ENCODE peak calls at places on chromosomes 11 and 22, in five cellular contexts. S is stomach, T is sigmoid colon, G is H1, Z is breast epithelium. N is an unnamed sample.

GRCh38 chr11:23103403-23103802 is 243.1 kb upstream of the CCDC179 start:
- DNase-seq in S (no peak), T (no peak), G (no peak), Z (no peak), N (no peak)

GRCh38 chr11:109317726-109318125 is 104.3 kb upstream of the C11orf87 start:
- DNase-seq in S (no peak), T (no peak), G (no peak), Z (no peak), N (no peak)

GRCh38 chr11:102591160-102591718 is 33.9 kb downstream of the MMP20 start:
- DNase-seq in S (no peak), T (no peak), G (no peak), Z (no peak), N (no peak)

GRCh38 chr11:1202154-1202775 is 20.6 kb upstream of the MUC5B start:
- DNase-seq in S (peak), T (peak), G (no peak), Z (no peak), N (no peak)

GRCh38 chr11:29227816-29228215 is 789.0 kb downstream of the KCNA4 start:
- DNase-seq in S (no peak), T (no peak), G (no peak), Z (no peak), N (no peak)

GRCh38 chr11:61907871-61908729 is 9.3 kb downstream of the RAB3IL1 start:
- DNase-seq in S (no peak), T (no peak), G (no peak), Z (no peak), N (no peak)

GRCh38 chr22:17777005-17777716 is 2.9 kb upstream of the BID start:
- DNase-seq in S (peak), T (peak), G (no peak), Z (no peak), N (peak)

GRCh38 chr22:46069518-46070214 is 80.7 kb upstream of the PPARA start:
- DNase-seq in S (peak), T (peak), G (no peak), Z (peak), N (no peak)

GRCh38 chr22:32355760-32356159 is 1.9 kb upstream of the RFPL3 start:
- DNase-seq in S (no peak), T (no peak), G (no peak), Z (no peak), N (no peak)

GRCh38 chr22:50303848-50304527 is 3.5 kb downstream of the PLXNB2 start:
- DNase-seq in S (peak), T (peak), G (no peak), Z (no peak), N (no peak)

GRCh38 chr22:49646876-49647275 is 180.8 kb downstream of the BRD1 start:
- DNase-seq in S (no peak), T (no peak), G (no peak), Z (no peak), N (no peak)

GRCh38 chr11:95088946-95089619 is 563 bp upstream of the ENDOD1 start:
- DNase-seq in S (peak), T (no peak), G (no peak), Z (peak), N (no peak)

GRCh38 chr11:125990244-125990643 is 44.4 kb downstream of the VSIG10L2 start:
- DNase-seq in S (no peak), T (no peak), G (no peak), Z (no peak), N (no peak)

GRCh38 chr11:31824791-31825452 is 13.8 kb upstream of the PAX6 start:
- DNase-seq in S (no peak), T (no peak), G (no peak), Z (no peak), N (no peak)

GRCh38 chr11:126917531-126918204 is 82.9 kb downstream of the KIRREL3 start:
- DNase-seq in S (no peak), T (no peak), G (no peak), Z (no peak), N (no peak)

GRCh38 chr11:79333381-79333780 is 107.4 kb downstream of the TENM4 start:
- DNase-seq in S (no peak), T (no peak), G (no peak), Z (no peak), N (no peak)

GRCh38 chr22:30640361-30640760 is 4.8 kb downstream of the SLC35E4 start:
- DNase-seq in S (no peak), T (no peak), G (no peak), Z (no peak), N (no peak)

GRCh38 chr11:73361953-73362776 is 14.0 kb upstream of the RELT start:
- DNase-seq in S (no peak), T (no peak), G (peak), Z (no peak), N (no peak)

GRCh38 chr11:133660202-133660568 is 127.9 kb upstream of the OPCML start:
- DNase-seq in S (no peak), T (no peak), G (no peak), Z (no peak), N (no peak)

GRCh38 chr11:134742228-134742612 is 330.2 kb upstream of the B3GAT1 start:
- DNase-seq in S (no peak), T (no peak), G (no peak), Z (no peak), N (no peak)

GRCh38 chr11:70024773-70025045 is 53.4 kb upstream of the ANO1 start:
- DNase-seq in S (no peak), T (no peak), G (no peak), Z (no peak), N (no peak)

GRCh38 chr11:7495997-7496545 is 10.8 kb downstream of the OLFML1 start:
- DNase-seq in S (no peak), T (no peak), G (no peak), Z (no peak), N (peak)

GRCh38 chr11:119664063-119664572 is 64.9 kb downstream of the NECTIN1 start:
- DNase-seq in S (peak), T (no peak), G (no peak), Z (no peak), N (no peak)

GRCh38 chr11:22431074-22431473 is 92.9 kb downstream of the SLC17A6 start:
- DNase-seq in S (no peak), T (no peak), G (no peak), Z (no peak), N (no peak)

GRCh38 chr11:118572914-118573550 is 823 bp downstream of the ARCN1 start:
- DNase-seq in S (no peak), T (no peak), G (no peak), Z (no peak), N (no peak)

GRCh38 chr11:75836422-75836821 is 21.4 kb downstream of the UVRAG start:
- DNase-seq in S (no peak), T (no peak), G (no peak), Z (no peak), N (no peak)

GRCh38 chr22:46845281-46846153 is 83.1 kb downstream of the TBC1D22A start:
- DNase-seq in S (no peak), T (no peak), G (no peak), Z (no peak), N (no peak)

GRCh38 chr11:61919841-61920631 is 2.7 kb upstream of the RAB3IL1 start:
- DNase-seq in S (no peak), T (peak), G (no peak), Z (peak), N (no peak)

GRCh38 chr11:7575841-7576451 is 62.1 kb downstream of the PPFIBP2 start:
- DNase-seq in S (peak), T (no peak), G (no peak), Z (peak), N (no peak)

GRCh38 chr11:121459413-121460041 is 6.8 kb upstream of the SORL1-AS1 start:
- DNase-seq in S (no peak), T (no peak), G (no peak), Z (no peak), N (no peak)
- TF ChIP-seq POLR2AphosphoS5 in S (no peak), T (no peak), G (no peak), Z (no peak), N (no peak)

GRCh38 chr11:60890696-60891095 is 15.7 kb downstream of the PRPF19 start:
- DNase-seq in S (no peak), T (no peak), G (no peak), Z (no peak), N (no peak)
- TF ChIP-seq POLR2A in S (no peak), T (no peak), G (no peak), Z (no peak), N (no peak)

GRCh38 chr11:111167666-111168065 is 77.9 kb upstream of the POU2AF2 start:
- DNase-seq in S (no peak), T (no peak), G (no peak), Z (no peak), N (no peak)

GRCh38 chr11:111170761-111171379 is 74.7 kb upstream of the POU2AF2 start:
- DNase-seq in S (no peak), T (no peak), G (no peak), Z (no peak), N (no peak)

GRCh38 chr11:111162306-111162705 is 83.2 kb upstream of the POU2AF2 start:
- DNase-seq in S (no peak), T (no peak), G (no peak), Z (no peak), N (no peak)

GRCh38 chr11:111166655-111167054 is 78.9 kb upstream of the POU2AF2 start:
- DNase-seq in S (no peak), T (no peak), G (no peak), Z (no peak), N (no peak)
- TF ChIP-seq POLR2AphosphoS5 in S (no peak), T (no peak), G (no peak), Z (no peak), N (no peak)

DNA sequence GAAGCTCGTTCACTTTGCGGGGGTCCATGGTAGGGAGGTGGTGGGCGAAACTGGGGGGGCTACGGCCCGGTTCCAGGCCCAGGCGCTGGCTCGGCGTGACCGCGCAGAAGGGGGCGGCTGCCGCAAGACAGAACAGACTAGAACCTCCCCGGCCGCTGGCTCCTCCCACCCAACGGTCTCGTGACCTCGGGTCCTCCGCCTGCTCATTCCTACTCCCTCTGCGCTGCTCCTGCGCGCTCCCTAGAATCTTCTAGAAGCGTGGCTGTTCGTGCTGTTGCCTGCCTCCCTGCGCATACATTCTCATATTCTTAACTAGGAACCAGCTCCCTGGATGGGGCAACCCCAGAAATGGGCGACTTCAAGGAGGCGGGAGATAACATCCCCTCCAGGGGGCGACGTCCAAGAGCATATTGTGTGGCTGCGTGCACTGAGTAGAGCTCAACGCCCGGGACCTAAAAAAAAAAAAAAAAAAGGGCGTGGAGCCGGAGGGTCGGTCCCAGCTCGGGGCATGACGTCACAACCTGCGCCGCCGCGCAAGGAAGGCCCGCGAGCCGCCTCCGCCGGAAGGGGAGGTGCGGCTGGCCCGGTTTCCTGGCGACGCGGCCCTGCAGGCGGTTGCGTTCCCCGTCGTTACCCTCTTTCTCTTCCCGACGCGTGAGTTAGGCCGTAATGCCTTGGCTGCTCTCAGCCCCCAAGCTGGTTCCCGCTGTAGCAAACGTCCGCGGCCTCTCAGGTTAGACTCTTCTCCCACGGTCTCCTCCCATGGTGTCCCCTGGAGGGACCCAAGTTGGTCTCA is at the start of the genes ST13 and XPNPEP3:
- DNase-seq in S (peak), T (peak), G (peak), Z (peak), N (peak)
- TF ChIP-seq POLR2A in S (peak), T (peak), G (peak), Z (peak), N (peak)

DNA sequence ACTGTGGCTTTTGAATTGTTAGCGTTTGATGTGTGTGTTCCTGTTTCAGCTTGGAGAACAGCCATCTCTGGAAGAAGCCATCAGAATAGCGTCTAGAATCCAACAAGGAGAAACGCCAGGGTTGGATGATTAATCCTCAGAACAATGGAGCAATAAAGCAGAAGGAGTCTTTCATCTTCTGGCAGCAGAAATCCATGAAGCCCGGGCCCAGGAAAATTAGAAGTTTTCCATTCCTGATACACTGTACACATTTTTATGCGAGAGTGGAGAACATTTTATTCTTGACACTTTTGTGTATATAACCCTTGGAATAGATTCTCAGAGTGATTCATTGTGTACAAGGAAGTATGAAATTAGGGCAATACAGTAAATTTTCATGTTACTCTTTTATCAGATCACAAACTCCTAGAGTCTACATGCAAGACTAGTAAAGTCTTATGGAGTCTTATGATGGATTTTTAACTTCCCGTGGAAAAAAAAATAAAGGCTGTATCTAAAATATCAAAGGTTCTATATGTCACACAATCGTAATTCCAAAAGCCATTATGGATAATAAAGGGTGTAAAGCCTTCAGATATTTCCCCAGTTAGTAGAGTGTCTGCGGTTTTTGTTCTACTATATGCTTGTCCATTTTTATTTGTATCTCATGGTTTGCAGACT is 45.9 kb upstream of the WEE1 start:
- DNase-seq in S (no peak), T (peak), G (no peak), Z (no peak), N (no peak)
- TF ChIP-seq POLR2AphosphoS5 in S (no peak), T (peak), G (no peak), Z (no peak), N (no peak)

DNA sequence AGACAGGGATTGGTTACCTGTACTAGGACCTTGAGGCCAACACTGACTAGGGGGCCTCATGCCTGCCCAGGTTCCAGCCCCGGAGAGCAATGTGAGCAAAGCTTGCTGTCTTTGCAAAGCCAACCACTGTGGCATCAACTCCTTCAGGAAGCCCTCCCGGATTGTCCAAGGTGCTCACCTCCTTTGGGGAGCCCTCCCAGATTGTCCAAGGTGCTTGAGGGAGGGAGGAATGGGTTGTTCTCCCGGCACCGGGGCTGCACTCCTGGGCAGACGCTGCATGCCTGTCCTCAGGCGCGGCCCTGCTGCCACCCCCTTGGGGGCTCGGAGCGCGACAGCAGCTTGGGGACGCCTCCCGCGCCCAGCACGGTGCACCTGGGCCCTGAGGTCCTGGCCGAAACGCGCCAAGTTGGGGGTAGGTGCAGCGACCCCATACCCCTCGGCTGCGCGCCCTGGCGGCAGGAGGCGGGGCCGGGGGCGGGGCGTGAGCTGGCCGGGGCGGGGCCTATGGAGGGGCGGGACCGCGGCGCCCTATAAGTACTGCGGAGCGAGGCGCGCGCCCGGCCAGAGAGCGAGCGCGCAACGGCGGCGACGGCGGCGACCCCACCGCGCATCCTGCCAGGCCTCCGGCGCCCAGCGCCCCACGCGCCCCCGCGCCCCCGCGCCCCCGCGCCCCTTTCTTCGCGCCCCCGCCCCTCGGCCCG is at the start of gene CD81:
- DNase-seq in S (peak), T (no peak), G (no peak), Z (no peak), N (peak)
- TF ChIP-seq POLR2A in S (no peak), T (no peak), G (no peak), Z (no peak), N (peak)

GRCh38 chr22:37750596-37751162 is 53.8 kb downstream of the TRIOBP start:
- DNase-seq in S (no peak), T (no peak), G (no peak), Z (no peak), N (no peak)

GRCh38 chr22:37752189-37753061 is 55.3 kb upstream of the GCAT start:
- DNase-seq in S (peak), T (peak), G (no peak), Z (peak), N (no peak)

GRCh38 chr22:37749831-37750595 is 53.2 kb downstream of the TRIOBP start:
- DNase-seq in S (no peak), T (no peak), G (no peak), Z (peak), N (no peak)

GRCh38 chr22:37751449-37752188 is 54.8 kb downstream of the TRIOBP start:
- DNase-seq in S (no peak), T (no peak), G (no peak), Z (no peak), N (no peak)

DNA sequence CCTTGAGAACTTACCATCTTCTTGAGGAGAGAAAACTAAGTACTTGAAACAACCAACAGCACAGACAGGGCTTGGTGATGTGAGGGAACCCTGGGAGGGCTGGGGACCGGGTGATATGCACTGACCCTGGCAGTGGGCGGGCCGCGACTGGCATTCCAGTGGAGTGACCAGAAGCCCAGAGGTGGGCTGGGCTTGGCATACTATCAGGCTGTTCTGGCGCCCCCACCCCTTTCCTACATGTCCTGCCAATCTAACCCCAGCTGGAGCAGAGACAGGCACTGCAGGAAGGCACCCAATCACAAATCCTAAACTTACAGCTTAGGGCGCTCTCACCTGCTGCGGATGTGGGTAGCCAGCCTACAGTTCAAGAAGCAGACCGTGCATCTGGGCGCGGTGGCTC is 54.0 kb upstream of the GCAT start:
- DNase-seq in S (no peak), T (no peak), G (no peak), Z (no peak), N (no peak)
- TF ChIP-seq POLR2AphosphoS5 in S (no peak), T (no peak), G (no peak), Z (no peak), N (no peak)